ENCODE peak calls at places on chromosomes 7 and 10, in four cellular contexts. K is body of pancreas; X is stimulated activated CD4-positive, alpha-beta T cell treated with anti-CD3 and anti-CD28 coated beads, Interleukin-15, amount 100 ng/mL, for 48 hours; S is T-helper 9 cell. M is an unnamed sample.

GRCh38 chr10:93462881-93463280 is 19.3 kb downstream of the MYOF start:
- DNase-seq in K (peak; percentile 38), X (peak; percentile 27), S (no peak), M (no peak)

GRCh38 chr10:63668081-63668480 is 146.9 kb downstream of the REEP3 start:
- DNase-seq in K (no peak), X (no peak), S (no peak), M (no peak)

GRCh38 chr7:41107330-41107937 is 595.5 kb downstream of the INHBA start:
- DNase-seq in K (no peak), X (no peak), S (no peak), M (no peak)

GRCh38 chr10:97913554-97913953 is 63.9 kb downstream of the GOLGA7B start:
- DNase-seq in K (no peak), X (no peak), S (no peak), M (no peak)

GRCh38 chr10:79437111-79437814 is 8.2 kb downstream of the ZCCHC24 start:
- DNase-seq in K (no peak), X (no peak), S (no peak), M (no peak)

GRCh38 chr10:805635-806305 is 116.3 kb upstream of the DIP2C start:
- DNase-seq in K (no peak), X (no peak), S (no peak), M (no peak)

GRCh38 chr7:23544913-23545354 is 13.2 kb upstream of the TRA2A start:
- DNase-seq in K (peak; percentile 8), X (no peak), S (no peak), M (no peak)

GRCh38 chr7:1709900-1710299 is 39.8 kb downstream of the ELFN1 start:
- DNase-seq in K (no peak), X (no peak), S (no peak), M (no peak)